ENCODE peak calls at places on chromosomes 12 and 14, in nine cellular contexts. One of them, this sample, is unnamed. For H3K4me1, the result is how much of the 10 kb centered on the place peaks cover.

GRCh38 chr12:43338848-43339526 is 213.0 kb downstream of the ADAMTS20 start:
- DNase-seq in prostate gland: no peak
- DNase-seq in transverse colon: no peak
- DNase-seq in tibial nerve: no peak
- DNase-seq in HCT116: peak
- DNase-seq in neural progenitor cell: peak
- DNase-seq in breast epithelium: no peak
- DNase-seq in left ventricle myocardium inferior: no peak
- DNase-seq in thyroid gland: no peak
- DNase-seq in this sample: no peak

GRCh38 chr12:94870511-94870910 is 133.0 kb downstream of the NDUFA12 start:
- DNase-seq in neural progenitor cell: no peak
- DNase-seq in thyroid gland: no peak
- DNase-seq in prostate gland: no peak
- DNase-seq in HCT116: no peak
- DNase-seq in transverse colon: no peak
- DNase-seq in breast epithelium: no peak
- DNase-seq in tibial nerve: no peak
- DNase-seq in left ventricle myocardium inferior: no peak
- DNase-seq in this sample: no peak

GRCh38 chr12:12720637-12721250 is 3.6 kb downstream of the CDKN1B start:
- DNase-seq in breast epithelium: no peak
- DNase-seq in transverse colon: no peak
- DNase-seq in neural progenitor cell: no peak
- DNase-seq in HCT116: no peak
- DNase-seq in tibial nerve: no peak
- DNase-seq in prostate gland: no peak
- DNase-seq in thyroid gland: no peak
- DNase-seq in left ventricle myocardium inferior: no peak
- DNase-seq in this sample: no peak

GRCh38 chr14:98022541-98023520 is 1225.6 kb downstream of the VRK1 start:
- DNase-seq in breast epithelium: no peak
- DNase-seq in neural progenitor cell: peak
- DNase-seq in transverse colon: no peak
- DNase-seq in thyroid gland: no peak
- DNase-seq in HCT116: no peak
- DNase-seq in tibial nerve: no peak
- DNase-seq in prostate gland: no peak
- DNase-seq in left ventricle myocardium inferior: no peak
- DNase-seq in this sample: no peak

GRCh38 chr14:34059925-34060746 is 109.3 kb upstream of the EGLN3 start:
- DNase-seq in transverse colon: peak
- DNase-seq in HCT116: no peak
- DNase-seq in neural progenitor cell: peak
- DNase-seq in left ventricle myocardium inferior: peak
- DNase-seq in tibial nerve: peak
- DNase-seq in thyroid gland: peak
- DNase-seq in breast epithelium: peak
- DNase-seq in prostate gland: peak
- DNase-seq in this sample: peak

GRCh38 chr14:64801800-64802199 is 77.9 kb downstream of the SPTB start:
- DNase-seq in thyroid gland: no peak
- DNase-seq in neural progenitor cell: peak
- DNase-seq in transverse colon: no peak
- DNase-seq in HCT116: no peak
- DNase-seq in breast epithelium: no peak
- DNase-seq in prostate gland: no peak
- DNase-seq in tibial nerve: no peak
- DNase-seq in left ventricle myocardium inferior: no peak
- DNase-seq in this sample: peak

GRCh38 chr12:71865166-71865713 is 25.7 kb downstream of the TBC1D15 start:
- DNase-seq in prostate gland: no peak
- DNase-seq in left ventricle myocardium inferior: no peak
- DNase-seq in neural progenitor cell: no peak
- DNase-seq in transverse colon: no peak
- DNase-seq in breast epithelium: no peak
- DNase-seq in HCT116: no peak
- DNase-seq in thyroid gland: no peak
- DNase-seq in tibial nerve: no peak
- DNase-seq in this sample: no peak

GRCh38 chr12:118058881-118059644 is 1.9 kb downstream of the WSB2 start:
- DNase-seq in prostate gland: no peak
- DNase-seq in left ventricle myocardium inferior: no peak
- DNase-seq in tibial nerve: no peak
- DNase-seq in breast epithelium: no peak
- DNase-seq in HCT116: no peak
- DNase-seq in neural progenitor cell: no peak
- DNase-seq in thyroid gland: no peak
- DNase-seq in transverse colon: no peak
- DNase-seq in this sample: no peak

GRCh38 chr12:71731439-71732356 is 23.0 kb upstream of the RAB21 start:
- DNase-seq in tibial nerve: no peak
- DNase-seq in neural progenitor cell: peak
- DNase-seq in thyroid gland: no peak
- DNase-seq in left ventricle myocardium inferior: no peak
- DNase-seq in breast epithelium: no peak
- DNase-seq in prostate gland: no peak
- DNase-seq in HCT116: no peak
- DNase-seq in transverse colon: no peak
- DNase-seq in this sample: no peak

GRCh38 chr12:53974084-53975018 is at the start of gene HOTAIR:
- DNase-seq in transverse colon: no peak
- DNase-seq in left ventricle myocardium inferior: no peak
- DNase-seq in tibial nerve: no peak
- DNase-seq in neural progenitor cell: no peak
- DNase-seq in prostate gland: no peak
- DNase-seq in thyroid gland: no peak
- DNase-seq in HCT116: no peak
- DNase-seq in breast epithelium: no peak
- DNase-seq in this sample: no peak

GRCh38 chr12:52816189-52816588 is 2.3 kb upstream of the KRT4 start:
- DNase-seq in HCT116: no peak
- DNase-seq in left ventricle myocardium inferior: no peak
- DNase-seq in thyroid gland: no peak
- DNase-seq in transverse colon: no peak
- DNase-seq in breast epithelium: no peak
- DNase-seq in tibial nerve: no peak
- DNase-seq in prostate gland: no peak
- DNase-seq in neural progenitor cell: no peak
- DNase-seq in this sample: no peak

GRCh38 chr14:89564999-89565398 is 148.0 kb upstream of the FOXN3 start:
- DNase-seq in neural progenitor cell: no peak
- DNase-seq in breast epithelium: no peak
- DNase-seq in prostate gland: no peak
- DNase-seq in transverse colon: no peak
- DNase-seq in tibial nerve: no peak
- DNase-seq in left ventricle myocardium inferior: no peak
- DNase-seq in HCT116: no peak
- DNase-seq in thyroid gland: no peak
- DNase-seq in this sample: no peak

GRCh38 chr12:89231686-89232085 is 120.6 kb downstream of the DUSP6 start:
- DNase-seq in breast epithelium: no peak
- DNase-seq in thyroid gland: no peak
- DNase-seq in neural progenitor cell: no peak
- DNase-seq in HCT116: no peak
- DNase-seq in left ventricle myocardium inferior: no peak
- DNase-seq in prostate gland: no peak
- DNase-seq in tibial nerve: no peak
- DNase-seq in transverse colon: no peak
- DNase-seq in this sample: no peak

GRCh38 chr12:8594072-8594471 is 18.6 kb downstream of the AICDA start:
- DNase-seq in neural progenitor cell: no peak
- DNase-seq in breast epithelium: no peak
- DNase-seq in HCT116: no peak
- DNase-seq in left ventricle myocardium inferior: no peak
- DNase-seq in prostate gland: no peak
- DNase-seq in thyroid gland: no peak
- DNase-seq in transverse colon: no peak
- DNase-seq in tibial nerve: no peak
- DNase-seq in this sample: no peak

GRCh38 chr12:13124661-13125505 is 21.4 kb upstream of the GSG1 start:
- DNase-seq in HCT116: no peak
- DNase-seq in breast epithelium: no peak
- DNase-seq in thyroid gland: no peak
- DNase-seq in prostate gland: no peak
- DNase-seq in left ventricle myocardium inferior: no peak
- DNase-seq in transverse colon: no peak
- DNase-seq in tibial nerve: no peak
- DNase-seq in neural progenitor cell: peak
- DNase-seq in this sample: no peak

GRCh38 chr14:102439556-102439955 is 70.0 kb downstream of the ANKRD9 start:
- DNase-seq in thyroid gland: no peak
- DNase-seq in neural progenitor cell: no peak
- DNase-seq in transverse colon: no peak
- DNase-seq in breast epithelium: no peak
- DNase-seq in tibial nerve: no peak
- DNase-seq in prostate gland: no peak
- DNase-seq in left ventricle myocardium inferior: no peak
- DNase-seq in HCT116: no peak
- DNase-seq in this sample: no peak

GRCh38 chr14:102445641-102446040 is 63.9 kb downstream of the ANKRD9 start:
- DNase-seq in HCT116: no peak
- DNase-seq in neural progenitor cell: no peak
- DNase-seq in tibial nerve: no peak
- DNase-seq in thyroid gland: no peak
- DNase-seq in prostate gland: no peak
- DNase-seq in transverse colon: no peak
- DNase-seq in breast epithelium: no peak
- DNase-seq in left ventricle myocardium inferior: no peak
- DNase-seq in this sample: no peak

GRCh38 chr14:102440392-102440791 is 69.2 kb downstream of the ANKRD9 start:
- DNase-seq in transverse colon: no peak
- DNase-seq in HCT116: no peak
- DNase-seq in prostate gland: no peak
- DNase-seq in tibial nerve: no peak
- DNase-seq in neural progenitor cell: no peak
- DNase-seq in left ventricle myocardium inferior: no peak
- DNase-seq in thyroid gland: no peak
- DNase-seq in breast epithelium: no peak
- DNase-seq in this sample: no peak

GRCh38 chr14:102445066-102445465 is 64.5 kb downstream of the ANKRD9 start:
- DNase-seq in tibial nerve: no peak
- DNase-seq in breast epithelium: no peak
- DNase-seq in thyroid gland: no peak
- DNase-seq in prostate gland: no peak
- DNase-seq in HCT116: no peak
- DNase-seq in transverse colon: no peak
- DNase-seq in left ventricle myocardium inferior: no peak
- DNase-seq in neural progenitor cell: no peak
- DNase-seq in this sample: no peak

DNA sequence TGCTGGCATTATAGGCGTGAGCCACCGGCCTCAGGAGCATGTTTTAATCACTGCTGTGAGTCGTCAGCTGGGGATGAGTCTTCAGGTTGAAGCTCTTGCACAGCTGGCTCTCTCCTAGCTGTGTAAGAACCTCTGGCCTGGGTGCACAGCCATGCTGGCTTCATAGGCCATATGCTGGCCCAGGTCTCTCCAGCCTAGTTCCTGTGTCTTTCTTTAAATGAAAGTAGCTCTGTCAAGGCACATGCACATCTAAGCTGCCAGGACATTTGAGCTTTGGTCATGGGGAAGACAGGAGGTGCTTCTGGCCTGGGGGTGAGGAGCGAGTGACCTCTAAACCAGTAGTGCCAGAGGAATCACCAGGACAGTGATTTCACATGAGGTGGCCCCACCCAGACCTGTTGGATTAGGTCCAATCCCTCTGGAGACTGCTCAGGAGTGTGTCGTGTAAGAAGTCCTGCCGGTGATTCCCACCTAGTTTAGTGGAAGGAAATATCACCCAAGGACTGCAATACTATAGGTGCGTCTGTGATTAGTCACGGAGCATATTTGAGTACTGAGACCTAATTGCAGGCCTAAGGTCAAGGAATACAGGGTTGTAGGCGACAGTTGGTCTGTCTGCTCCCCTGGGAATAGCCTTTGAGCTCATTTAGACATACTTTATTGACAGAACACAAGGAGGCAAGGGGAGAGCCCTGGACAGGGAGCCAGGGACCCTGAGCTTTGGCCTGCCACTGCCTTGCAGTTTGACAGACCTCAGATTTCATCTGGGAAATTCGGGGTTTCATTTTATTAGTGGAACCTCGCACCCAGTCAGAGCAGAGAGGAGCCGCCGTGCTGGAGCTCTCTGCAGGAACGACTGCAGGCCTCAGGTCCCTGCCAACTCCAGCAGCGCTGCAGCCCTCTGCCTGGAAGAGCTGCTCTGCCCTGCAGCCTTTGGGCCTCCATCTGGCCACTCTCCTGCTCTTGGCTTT is 67.0 kb downstream of the ANKRD9 start:
- DNase-seq in breast epithelium: no peak
- DNase-seq in tibial nerve: no peak
- DNase-seq in left ventricle myocardium inferior: no peak
- DNase-seq in thyroid gland: no peak
- DNase-seq in transverse colon: peak
- DNase-seq in prostate gland: no peak
- DNase-seq in neural progenitor cell: no peak
- DNase-seq in HCT116: no peak
- DNase-seq in this sample: no peak
- H3K27ac ChIP-seq in breast epithelium: no peak
- H3K27ac ChIP-seq in tibial nerve: no peak
- H3K27ac ChIP-seq in left ventricle myocardium inferior: no peak
- H3K27ac ChIP-seq in thyroid gland: no peak
- H3K27ac ChIP-seq in transverse colon: peak
- H3K27ac ChIP-seq in prostate gland: no peak
- H3K27ac ChIP-seq in neural progenitor cell: no peak
- H3K27ac ChIP-seq in HCT116: no peak
- H3K27ac ChIP-seq in this sample: no peak

GRCh38 chr14:61524936-61525292 is 170.4 kb upstream of the HIF1A start:
- DNase-seq in breast epithelium: no peak
- DNase-seq in neural progenitor cell: no peak
- DNase-seq in prostate gland: no peak
- DNase-seq in tibial nerve: no peak
- DNase-seq in HCT116: no peak
- DNase-seq in transverse colon: no peak
- DNase-seq in left ventricle myocardium inferior: no peak
- DNase-seq in thyroid gland: no peak
- DNase-seq in this sample: no peak
- H3K4me1 ChIP-seq in breast epithelium: under half
- H3K4me1 ChIP-seq in neural progenitor cell: under half
- H3K4me1 ChIP-seq in prostate gland: under half
- H3K4me1 ChIP-seq in tibial nerve: under half
- H3K4me1 ChIP-seq in HCT116: half or more
- H3K4me1 ChIP-seq in transverse colon: half or more
- H3K4me1 ChIP-seq in left ventricle myocardium inferior: half or more
- H3K4me1 ChIP-seq in thyroid gland: half or more
- H3K4me1 ChIP-seq in this sample: under half

GRCh38 chr12:10361084-10361483 is 28.8 kb downstream of the KLRK1 start:
- DNase-seq in tibial nerve: no peak
- DNase-seq in transverse colon: no peak
- DNase-seq in neural progenitor cell: no peak
- DNase-seq in thyroid gland: no peak
- DNase-seq in left ventricle myocardium inferior: no peak
- DNase-seq in HCT116: no peak
- DNase-seq in prostate gland: no peak
- DNase-seq in breast epithelium: no peak
- DNase-seq in this sample: peak
- H3K27ac ChIP-seq in tibial nerve: peak
- H3K27ac ChIP-seq in transverse colon: no peak
- H3K27ac ChIP-seq in neural progenitor cell: no peak
- H3K27ac ChIP-seq in thyroid gland: no peak
- H3K27ac ChIP-seq in left ventricle myocardium inferior: no peak
- H3K27ac ChIP-seq in HCT116: peak
- H3K27ac ChIP-seq in prostate gland: peak
- H3K27ac ChIP-seq in breast epithelium: peak
- H3K27ac ChIP-seq in this sample: peak

GRCh38 chr12:25256005-25256404 is 5.3 kb upstream of the KRAS start:
- DNase-seq in left ventricle myocardium inferior: no peak
- DNase-seq in thyroid gland: no peak
- DNase-seq in tibial nerve: no peak
- DNase-seq in transverse colon: no peak
- DNase-seq in prostate gland: no peak
- DNase-seq in breast epithelium: no peak
- DNase-seq in HCT116: no peak
- DNase-seq in neural progenitor cell: no peak
- DNase-seq in this sample: no peak
- H3K4me1 ChIP-seq in left ventricle myocardium inferior: under half
- H3K4me1 ChIP-seq in thyroid gland: under half
- H3K4me1 ChIP-seq in tibial nerve: under half
- H3K4me1 ChIP-seq in transverse colon: under half
- H3K4me1 ChIP-seq in prostate gland: under half
- H3K4me1 ChIP-seq in breast epithelium: under half
- H3K4me1 ChIP-seq in HCT116: under half
- H3K4me1 ChIP-seq in neural progenitor cell: under half
- H3K4me1 ChIP-seq in this sample: under half

This sample was measured in testis.